ENCODE peak calls at places on chromosomes 12 and 14, in four cellular contexts. W is HepG2, A is transverse colon, H is stomach. E is an unnamed sample. For H3K4me1, the result is how much of the 10 kb centered on the place peaks cover.

GRCh38 chr12:18375131-18375530 is 113.8 kb downstream of the PIK3C2G start:
- DNase-seq in W (no peak), A (no peak), H (no peak), E (no peak)

GRCh38 chr12:59570134-59570533 is 25.7 kb upstream of the SLC16A7 start:
- DNase-seq in W (no peak), H (no peak), A (no peak), E (no peak)

GRCh38 chr12:22626429-22626828 is 1.5 kb downstream of the ETNK1 start:
- DNase-seq in H (no peak), A (no peak), W (no peak), E (no peak)

GRCh38 chr12:103331643-103332042 is 164.1 kb downstream of the C12orf42 start:
- DNase-seq in H (no peak), W (no peak), A (no peak), E (no peak)

GRCh38 chr12:70683976-70684375 is 46.7 kb upstream of the PTPRB start:
- DNase-seq in W (no peak), H (no peak), A (no peak), E (no peak)

GRCh38 chr14:96198430-96199133 is 6.1 kb upstream of the BDKRB2 start:
- DNase-seq in W (no peak), H (no peak), A (no peak), E (no peak)

GRCh38 chr12:110001596-110001995 is 2.4 kb downstream of the ANKRD13A start:
- DNase-seq in H (no peak), W (no peak), A (no peak), E (no peak)

GRCh38 chr12:52210186-52210924 is 18.5 kb upstream of the KRT80 start:
- DNase-seq in W (no peak), H (no peak), A (no peak), E (peak)

GRCh38 chr14:103194256-103195045 is 71.2 kb downstream of the TNFAIP2 start:
- DNase-seq in A (no peak), W (peak), H (no peak), E (peak)

GRCh38 chr14:93986972-93987371 is 10.1 kb upstream of the CCDC197 start:
- DNase-seq in H (no peak), A (no peak), W (no peak), E (no peak)

GRCh38 chr14:103103461-103104388 is 9.2 kb downstream of the EXOC3L4 start:
- DNase-seq in H (peak), A (peak), W (peak), E (no peak)

GRCh38 chr12:82486524-82487235 is 128.4 kb downstream of the METTL25 start:
- DNase-seq in W (no peak), H (no peak), A (no peak), E (no peak)

GRCh38 chr12:122106891-122107660 is 28.5 kb downstream of the MLXIP start:
- DNase-seq in W (no peak), H (peak), A (peak), E (peak)

GRCh38 chr14:51860164-51860835 is at the start of gene GNG2:
- DNase-seq in W (no peak), H (peak), A (peak), E (peak)
- TF ChIP-seq POLR2AphosphoS5 in W (no peak), H (peak), A (peak), E (no peak)

GRCh38 chr12:124680863-124681778 is 113.7 kb upstream of the NCOR2 start:
- DNase-seq in W (peak), A (no peak), H (no peak), E (no peak)
- TF ChIP-seq EP300 in W (peak), A (no peak), H (no peak), E (no peak)

GRCh38 chr14:72615511-72616121 is 278.3 kb downstream of the DPF3 start:
- DNase-seq in W (no peak), A (no peak), H (no peak), E (no peak)

GRCh38 chr14:72614891-72615410 is 278.9 kb downstream of the DPF3 start:
- DNase-seq in H (no peak), A (no peak), W (no peak), E (peak)

GRCh38 chr14:72617391-72618011 is 276.4 kb downstream of the DPF3 start:
- DNase-seq in A (no peak), W (no peak), H (no peak), E (peak)

GRCh38 chr14:72616811-72617210 is 277.1 kb downstream of the DPF3 start:
- DNase-seq in A (no peak), H (no peak), W (no peak), E (peak)

GRCh38 chr14:72616294-72616693 is 277.6 kb downstream of the DPF3 start:
- DNase-seq in A (no peak), H (no peak), W (no peak), E (no peak)
- H3K4me1 ChIP-seq in A (under half), H (under half), W (under half), E (under half)

GRCh38 chr12:3896851-3897351 is 23.7 kb upstream of the PARP11 start:
- DNase-seq in A (no peak), H (no peak), W (no peak), E (no peak)
- TF ChIP-seq POLR2AphosphoS5 in A (no peak), H (no peak), W (no peak), E (no peak)

DNA sequence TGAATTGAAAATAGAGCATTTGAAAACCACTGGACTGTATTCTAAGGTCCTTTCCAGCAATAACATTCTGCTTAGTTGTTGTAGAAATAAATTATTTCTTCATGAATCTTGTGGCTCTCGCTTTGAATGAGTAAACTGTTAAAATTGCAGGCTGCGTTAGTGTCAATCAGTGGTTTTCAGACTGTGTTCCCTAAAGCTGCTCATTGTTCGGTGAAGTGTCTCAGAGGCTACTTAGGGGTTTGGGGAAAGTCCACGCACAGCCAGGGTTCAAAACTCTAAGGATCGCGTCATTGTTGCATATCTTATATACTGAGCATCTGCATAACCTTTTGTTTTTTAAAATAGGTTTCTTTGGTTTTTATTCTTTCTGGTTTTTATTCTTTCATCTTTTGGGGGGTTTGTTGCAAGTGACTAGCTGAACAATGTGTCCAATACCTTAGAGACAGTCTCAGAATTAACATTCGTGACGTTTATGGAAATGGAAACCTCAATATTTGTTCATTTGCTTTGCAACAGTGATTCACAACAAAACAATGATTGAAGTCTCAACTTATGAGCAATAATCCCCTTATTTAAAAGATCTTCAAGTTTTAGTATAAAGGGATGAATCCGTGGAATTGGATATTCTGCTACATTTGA is 108.1 kb downstream of the TTLL5 start:
- DNase-seq in H (no peak), W (no peak), A (no peak), E (no peak)
- TF ChIP-seq EP300 in H (no peak), W (no peak), A (no peak), E (no peak)

E was measured in suprapubic skin.